ENCODE peak calls at places on chromosomes 1 and 21, in six cellular contexts. L is neuronal stem cell, I is mesenchymal stem cell, X is H9, Q is H1, O is IMR-90. N is an unnamed sample. For H3K27me3, the result is how much of the 10 kb centered on the place peaks cover.

GRCh38 chr21:42799516-42799915 is 79.8 kb downstream of the WDR4 start:
- DNase-seq in I (no peak), Q (no peak), O (no peak), X (peak), L (no peak), N (no peak)

GRCh38 chr21:32772281-32773047 is 909 bp upstream of the PAXBP1 start:
- DNase-seq in I (peak), Q (no peak), O (peak), X (no peak), L (peak), N (peak)

GRCh38 chr1:186511761-186512637 is 51.1 kb upstream of the PDC start:
- DNase-seq in X (no peak), L (no peak), O (peak), I (peak), Q (no peak), N (no peak)

GRCh38 chr21:37045139-37045538 is 27.7 kb downstream of the PIGP start:
- DNase-seq in X (no peak), L (no peak), I (no peak), O (no peak), Q (no peak), N (no peak)

GRCh38 chr1:245538671-245539070 is 383.9 kb downstream of the KIF26B start:
- DNase-seq in O (no peak), L (no peak), X (no peak), Q (no peak), I (no peak), N (peak)

GRCh38 chr1:64405833-64406232 is 64.1 kb upstream of the CACHD1 start:
- DNase-seq in L (no peak), Q (no peak), X (no peak), I (no peak), O (no peak), N (no peak)

GRCh38 chr1:175377394-175377793 is 184.8 kb upstream of the KIAA0040 start:
- DNase-seq in O (no peak), Q (no peak), I (no peak), L (no peak), X (no peak), N (no peak)

GRCh38 chr1:156429308-156430060 is 60.5 kb downstream of the RHBG start:
- DNase-seq in I (no peak), X (peak), L (no peak), Q (no peak), O (no peak), N (no peak)

GRCh38 chr1:47870480-47870879 is 126.7 kb downstream of the TRABD2B start:
- DNase-seq in Q (no peak), O (no peak), I (no peak), X (no peak), L (no peak), N (no peak)

GRCh38 chr1:28112388-28113311 is 24.2 kb upstream of the EYA3 start:
- DNase-seq in O (peak), Q (no peak), L (no peak), I (peak), X (peak), N (peak)

GRCh38 chr1:232854786-232855185 is 49.6 kb downstream of the MAP10 start:
- DNase-seq in Q (no peak), L (no peak), I (no peak), O (no peak), X (no peak), N (no peak)

GRCh38 chr1:27356628-27357280 is 10.0 kb downstream of the MAP3K6 start:
- DNase-seq in O (no peak), L (no peak), Q (no peak), X (peak), I (no peak), N (no peak)

DNA sequence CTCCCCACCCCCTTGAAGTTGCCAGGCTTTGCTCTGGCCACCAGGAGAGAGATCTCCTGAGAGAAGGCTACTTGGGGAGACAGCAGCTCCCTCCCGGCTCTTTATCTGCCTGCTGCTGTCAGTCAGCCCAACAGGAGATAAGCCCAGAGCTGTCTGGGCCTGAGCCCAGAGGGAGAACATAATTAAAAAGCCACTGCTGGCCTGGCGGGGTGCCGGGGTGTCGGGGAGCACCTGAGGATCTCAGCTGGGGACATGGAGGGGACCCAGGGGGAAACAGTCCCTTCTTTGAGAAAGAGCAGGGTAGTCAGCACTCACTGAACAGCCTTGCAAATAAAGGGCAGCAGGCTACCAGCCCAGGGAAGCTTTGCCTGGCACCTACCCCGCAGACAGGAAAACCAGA is 17.9 kb downstream of the VWA5B1 start:
- DNase-seq in Q (no peak), X (no peak), L (no peak), O (no peak), I (no peak), N (no peak)
- H3K27me3 ChIP-seq in Q (under half), X (under half), L (under half), O (under half), I (half or more), N (under half)

GRCh38 chr1:243255791-243256512 is at the start of gene SDCCAG8:
- DNase-seq in L (peak), O (peak), Q (peak), X (peak), I (peak), N (peak)
- H2BK5ac ChIP-seq in L (peak), O (peak), Q (peak), X (no peak), I (peak), N (peak)

DNA sequence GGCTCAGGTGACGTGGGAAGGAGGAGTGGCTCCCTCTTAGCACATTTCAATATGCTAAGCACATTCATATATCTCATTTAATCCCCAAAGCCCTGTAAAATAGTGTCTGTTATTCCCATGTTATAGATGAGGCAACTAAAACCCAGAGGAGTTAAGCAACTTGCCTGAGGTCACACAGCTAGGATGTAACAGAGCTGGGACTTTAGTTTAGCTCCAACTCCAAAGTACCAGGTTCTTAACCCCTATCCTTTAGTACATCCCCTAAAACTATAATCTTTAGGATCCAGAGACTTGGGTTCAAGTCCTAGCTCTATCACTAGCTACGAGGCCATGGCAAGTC is 48.5 kb downstream of the LGR6 start:
- DNase-seq in Q (no peak), L (no peak), O (no peak), I (no peak), X (no peak), N (no peak)
- H3K14ac ChIP-seq in Q (no peak), L (no peak), O (no peak), I (no peak), X (no peak), N (no peak)

GRCh38 chr1:6248161-6248776 is 4.3 kb downstream of the HES3 start:
- DNase-seq in X (no peak), Q (no peak), I (no peak), O (no peak), L (no peak), N (no peak)
- H3K27me3 ChIP-seq in X (under half), Q (under half), I (half or more), O (under half), L (half or more), N (half or more)

GRCh38 chr21:34910396-34910795 is 138.7 kb downstream of the RUNX1 start:
- DNase-seq in O (no peak), X (no peak), Q (no peak), L (no peak), I (no peak), N (no peak)

GRCh38 chr21:34911360-34911759 is 137.7 kb downstream of the RUNX1 start:
- DNase-seq in X (no peak), L (no peak), Q (no peak), O (no peak), I (no peak), N (no peak)

GRCh38 chr21:34907783-34908423 is 141.2 kb downstream of the RUNX1 start:
- DNase-seq in L (no peak), I (no peak), O (no peak), Q (no peak), X (no peak), N (no peak)

GRCh38 chr21:34908424-34909055 is 140.6 kb downstream of the RUNX1 start:
- DNase-seq in O (no peak), X (no peak), I (no peak), Q (no peak), L (no peak), N (peak)

DNA sequence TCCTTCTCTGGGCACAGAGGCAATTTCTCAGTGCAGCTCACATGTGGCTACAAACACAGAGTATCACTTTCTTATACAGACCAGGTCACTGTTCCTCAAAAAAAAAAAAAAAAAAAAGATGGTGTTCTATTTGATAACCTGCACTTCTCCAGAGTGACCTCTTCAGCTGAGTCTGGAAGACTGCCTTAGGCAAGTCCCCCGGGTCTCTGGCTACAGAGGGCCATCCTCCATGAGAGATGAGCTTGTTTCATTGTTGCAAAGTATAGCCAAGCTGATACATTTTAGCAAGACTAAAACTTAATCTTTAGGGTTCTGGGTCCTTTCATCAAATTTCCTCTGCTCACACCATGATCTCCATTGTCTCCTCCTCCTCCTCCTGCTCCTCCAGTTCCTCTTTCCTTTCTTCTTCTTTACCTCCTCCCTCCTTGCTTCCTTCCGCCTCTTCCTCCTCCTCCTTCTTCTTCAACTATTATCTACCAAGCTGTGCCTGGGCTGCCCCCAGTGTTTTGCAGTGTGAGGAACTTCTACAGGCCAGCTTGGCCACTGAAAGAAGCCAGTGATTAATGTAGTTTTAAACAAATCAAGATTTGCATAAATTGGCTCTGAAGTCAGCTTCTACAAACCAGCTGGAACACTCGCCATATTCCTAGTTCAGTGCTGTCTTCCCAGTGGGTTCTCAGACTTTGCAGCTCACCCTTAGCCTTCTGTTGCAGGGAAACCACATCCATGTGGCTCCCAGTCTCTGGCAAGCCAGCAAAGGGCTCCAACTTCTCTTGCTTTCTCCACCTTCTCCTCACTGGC is 139.4 kb downstream of the RUNX1 start:
- DNase-seq in O (peak), L (no peak), I (peak), Q (no peak), X (no peak), N (no peak)
- H2BK5ac ChIP-seq in O (no peak), L (no peak), I (no peak), Q (no peak), X (no peak), N (no peak)

GRCh38 chr1:220458936-220459335 is 69.0 kb upstream of the MARK1 start:
- DNase-seq in O (no peak), L (no peak), X (no peak), I (no peak), Q (no peak), N (no peak)
- H3K14ac ChIP-seq in O (no peak), L (no peak), X (no peak), I (no peak), Q (no peak), N (no peak)

DNA sequence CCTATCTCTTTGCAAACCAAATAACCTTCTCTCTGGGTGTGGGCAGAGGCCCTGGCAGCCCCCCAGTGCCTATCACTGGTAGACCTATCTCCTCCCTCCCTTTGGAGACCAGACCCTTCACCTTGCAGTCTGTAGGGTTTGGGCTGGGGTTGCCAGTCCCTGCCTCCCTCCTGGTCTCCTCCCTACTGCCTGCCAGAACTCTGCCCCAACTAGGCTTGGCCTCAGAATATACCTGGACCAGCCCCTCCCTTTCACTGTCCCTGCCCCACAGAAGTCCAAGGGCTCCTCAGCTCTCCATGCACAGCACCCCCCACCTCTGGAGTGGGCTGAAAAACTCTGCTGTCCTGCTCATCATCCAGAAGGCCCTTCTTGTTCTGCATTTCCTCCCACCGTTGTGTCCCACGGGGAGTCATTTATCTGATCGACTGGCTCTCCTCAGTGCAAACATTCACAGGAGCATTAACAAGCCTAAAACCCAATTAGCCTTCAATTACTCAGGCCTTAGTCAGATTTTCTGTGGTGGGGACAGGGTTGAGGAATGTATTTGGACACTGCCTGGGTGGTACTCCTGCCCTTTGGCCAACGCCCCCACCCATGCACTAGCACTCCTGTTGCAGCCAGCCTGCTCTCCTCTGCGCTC is 27.7 kb upstream of the DMBX1 start:
- DNase-seq in I (no peak), X (no peak), Q (no peak), L (no peak), O (no peak), N (no peak)
- H3K27me3 ChIP-seq in I (half or more), X (under half), Q (half or more), L (under half), O (half or more), N (under half)

DNA sequence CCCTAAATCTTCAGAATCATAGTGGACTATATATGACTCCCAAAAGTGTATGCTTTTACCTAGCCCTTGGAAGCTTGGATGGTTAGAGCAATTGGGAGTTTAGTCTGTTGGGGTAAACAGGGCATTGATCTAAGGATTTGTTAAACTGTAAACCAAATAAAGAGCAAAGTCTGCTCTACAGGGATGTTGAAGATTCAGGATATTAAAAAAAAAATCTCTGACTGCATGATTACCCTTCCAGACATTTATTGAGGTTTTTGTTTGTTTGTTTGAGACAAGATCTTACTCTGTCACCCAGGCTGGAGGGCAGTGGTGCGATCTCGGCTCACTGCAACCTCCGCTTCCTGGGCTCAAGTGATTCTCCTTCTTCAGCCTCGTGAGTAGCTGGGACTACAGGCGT is 31.6 kb downstream of the PBX1 start:
- DNase-seq in X (no peak), L (no peak), I (no peak), Q (no peak), O (no peak), N (no peak)
- H2BK5ac ChIP-seq in X (no peak), L (no peak), I (no peak), Q (peak), O (no peak), N (peak)

GRCh38 chr1:995665-996633 is 3.9 kb downstream of the HES4 start:
- DNase-seq in L (no peak), I (peak), Q (no peak), O (no peak), X (peak), N (no peak)
- H3K14ac ChIP-seq in L (peak), I (no peak), Q (no peak), O (no peak), X (no peak), N (no peak)

N was measured in trophoblast cell.